ENCODE peak calls at places on chromosomes 3 and 15, in nine cellular contexts. C is neural crest cell; U is cardiac fibroblast; H is fibroblast of pulmonary artery; N is Peyer's patch; Y is CD4-positive, alpha-beta T cell; E is nephron progenitor cell; P is NB4; S is omental fat pad. M is an unnamed sample.

GRCh38 chr3:98885851-98886250 is 15.6 kb downstream of the DCBLD2 start:
- DNase-seq in C (no peak), U (peak; percentile 56), H (no peak), N (no peak), Y (no peak), E (no peak), P (no peak), S (no peak), M (no peak)

GRCh38 chr3:134239538-134239937 is 11.1 kb downstream of the RYK start:
- DNase-seq in C (no peak), U (peak; percentile 14), H (no peak), N (no peak), Y (no peak), E (no peak), P (no peak), S (no peak), M (no peak)

GRCh38 chr15:52660192-52660591 is 19.0 kb downstream of the ATOSA start:
- DNase-seq in C (no peak), U (no peak), H (no peak), N (no peak), Y (no peak), E (no peak), P (no peak), S (no peak), M (no peak)

GRCh38 chr15:68844856-68845550 is 24.3 kb upstream of the ANP32A start:
- DNase-seq in C (no peak), U (no peak), H (no peak), N (no peak), Y (no peak), E (no peak), P (no peak), S (no peak), M (no peak)

GRCh38 chr3:66439666-66440344 is 61.0 kb downstream of the LRIG1 start:
- DNase-seq in C (no peak), U (no peak), H (no peak), N (no peak), Y (no peak), E (no peak), P (peak; percentile 20), S (no peak), M (no peak)

GRCh38 chr15:69538381-69538780 is 85.8 kb downstream of the RPLP1 start:
- DNase-seq in C (no peak), U (no peak), H (no peak), N (no peak), Y (no peak), E (no peak), P (no peak), S (no peak), M (no peak)

GRCh38 chr3:24242012-24242698 is 252.5 kb downstream of the THRB start:
- DNase-seq in C (no peak), U (peak; percentile 96), H (peak; percentile 97), N (no peak), Y (no peak), E (no peak), P (no peak), S (no peak), M (no peak)

GRCh38 chr3:55180936-55181535 is 253.2 kb upstream of the LRTM1 start:
- DNase-seq in C (peak; percentile 40), U (peak; percentile 67), H (peak; percentile 70), N (no peak), Y (no peak), E (peak; percentile 38), P (peak; percentile 37), S (no peak), M (no peak)

GRCh38 chr3:107669669-107670068 is 146.9 kb downstream of the BBX start:
- DNase-seq in C (no peak), U (no peak), H (no peak), N (no peak), Y (no peak), E (no peak), P (no peak), S (no peak), M (no peak)

GRCh38 chr3:4734454-4734853 is 241.3 kb downstream of the ITPR1 start:
- DNase-seq in C (no peak), U (no peak), H (no peak), N (no peak), Y (no peak), E (no peak), P (no peak), S (no peak), M (no peak)

GRCh38 chr3:114447545-114447944 is 153.7 kb downstream of the TIGIT start:
- DNase-seq in C (no peak), U (no peak), H (no peak), N (no peak), Y (no peak), E (no peak), P (no peak), S (no peak), M (no peak)

GRCh38 chr3:190496859-190497258 is 17.0 kb upstream of the IL1RAP start:
- DNase-seq in C (no peak), U (no peak), H (no peak), N (no peak), Y (no peak), E (no peak), P (no peak), S (no peak), M (no peak)
- TF ChIP-seq CTCF in C (no peak), U (no peak), H (no peak), N (no peak), Y (no peak), E (no peak), P (no peak), S (no peak), M (no peak)

GRCh38 chr3:192858849-192859585 is 58.6 kb downstream of the MB21D2 start:
- DNase-seq in C (no peak), U (no peak), H (no peak), N (no peak), Y (no peak), E (no peak), P (no peak), S (no peak), M (no peak)

GRCh38 chr3:192864943-192865342 is 52.7 kb downstream of the MB21D2 start:
- DNase-seq in C (no peak), U (peak; percentile 47), H (peak; percentile 62), N (no peak), Y (no peak), E (no peak), P (no peak), S (no peak), M (no peak)

GRCh38 chr3:192860464-192860863 is 57.2 kb downstream of the MB21D2 start:
- DNase-seq in C (no peak), U (no peak), H (no peak), N (no peak), Y (no peak), E (no peak), P (no peak), S (no peak), M (no peak)

GRCh38 chr3:192861972-192862371 is 55.7 kb downstream of the MB21D2 start:
- DNase-seq in C (no peak), U (no peak), H (no peak), N (no peak), Y (no peak), E (no peak), P (no peak), S (no peak), M (no peak)

GRCh38 chr3:192862408-192863385 is 55.0 kb downstream of the MB21D2 start:
- DNase-seq in C (no peak), U (peak; percentile 67), H (no peak), N (no peak), Y (no peak), E (no peak), P (no peak), S (no peak), M (no peak)
- TF ChIP-seq CTCF in C (no peak), U (no peak), H (no peak), N (no peak), Y (no peak), E (no peak), P (no peak), S (no peak), M (no peak)

DNA sequence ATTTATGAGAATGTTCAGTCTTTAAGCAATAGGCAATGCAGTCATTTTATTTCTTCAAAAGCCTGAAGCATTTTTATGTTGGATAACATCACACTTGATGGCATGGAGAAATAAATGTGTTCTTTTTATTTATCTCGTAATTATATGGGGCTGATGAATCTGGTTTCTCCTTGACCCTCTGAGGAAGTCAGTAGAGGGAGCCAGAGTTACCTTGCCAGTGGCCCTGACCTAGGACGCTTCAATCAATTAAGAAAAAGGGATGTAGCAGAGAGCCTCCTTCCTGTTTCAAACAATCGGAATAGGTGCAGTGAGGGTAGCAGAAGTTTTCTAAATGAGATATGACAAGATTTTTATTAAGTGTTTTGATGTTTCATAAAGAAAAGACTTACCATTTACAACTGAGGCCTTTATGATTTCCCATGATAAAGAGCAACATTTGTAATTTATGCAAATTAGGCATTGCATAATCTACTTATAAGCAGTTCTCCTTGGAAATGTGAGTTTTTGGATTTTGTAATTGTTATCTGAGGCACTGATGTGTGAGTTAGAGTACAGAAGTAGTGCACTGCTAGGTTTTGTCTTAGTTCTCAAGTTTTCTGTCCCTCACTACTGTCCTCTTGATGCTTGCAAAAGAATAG is 129.1 kb downstream of the RAP2B start:
- DNase-seq in C (no peak), U (peak; percentile 47), H (peak; percentile 49), N (no peak), Y (no peak), E (peak; percentile 7), P (peak; percentile 72), S (no peak), M (no peak)
- TF ChIP-seq CTCF in C (peak; percentile 44), U (peak; percentile 65), H (peak; percentile 60), N (peak; percentile 18), Y (peak; percentile 15), E (peak; percentile 30), P (peak; percentile 55), S (no peak), M (no peak)

DNA sequence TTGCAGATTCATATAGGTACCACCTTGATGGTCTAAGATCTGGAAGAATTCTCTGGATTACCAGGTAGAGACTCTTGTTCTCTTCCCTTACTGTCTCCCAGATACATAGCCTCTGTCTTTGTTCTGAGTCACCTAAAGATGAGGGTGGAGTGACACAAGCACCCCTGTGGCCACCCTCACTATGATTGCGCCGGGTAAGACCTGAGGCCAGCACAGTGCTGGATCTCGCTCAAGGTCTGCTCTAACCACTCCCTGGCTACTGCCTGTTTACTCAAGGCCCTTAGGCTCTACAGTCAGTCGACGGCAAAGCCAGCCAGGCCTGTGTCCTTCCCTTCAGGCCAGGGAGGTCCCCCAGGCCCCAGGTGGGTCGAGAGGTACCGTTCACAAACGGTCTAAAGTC is 88.3 kb downstream of the ARHGEF26 start:
- DNase-seq in C (no peak), U (no peak), H (no peak), N (no peak), Y (no peak), E (no peak), P (no peak), S (no peak), M (no peak)
- TF ChIP-seq CTCF in C (no peak), U (no peak), H (no peak), N (no peak), Y (no peak), E (no peak), P (no peak), S (no peak), M (no peak)

GRCh38 chr3:17195856-17196604 is 311.3 kb downstream of the PLCL2 start:
- DNase-seq in C (no peak), U (peak; percentile 61), H (peak; percentile 53), N (no peak), Y (no peak), E (no peak), P (peak; percentile 32), S (no peak), M (no peak)
- TF ChIP-seq CTCF in C (no peak), U (peak; percentile 15), H (peak; percentile 23), N (no peak), Y (no peak), E (no peak), P (no peak), S (no peak), M (no peak)

GRCh38 chr3:178947738-178948137 is 123.9 kb downstream of the ZMAT3 start:
- DNase-seq in C (no peak), U (no peak), H (no peak), N (no peak), Y (no peak), E (no peak), P (no peak), S (no peak), M (no peak)
- TF ChIP-seq CTCF in C (no peak), U (no peak), H (no peak), N (no peak), Y (no peak), E (no peak), P (no peak), S (no peak), M (no peak)

M was measured in mesothelial cell of epicardium.